ENCODE peak calls at places on chromosomes 16 and 17, in five cellular contexts. X is HCT116, K is Calu3, A is nucleus accumbens, R is HTR-8/SVneo. H is an unnamed sample.

GRCh38 chr16:85513180-85513579 is 99.9 kb upstream of the GSE1 start:
- DNase-seq in X (no peak), K (no peak), A (no peak), R (no peak), H (no peak)

GRCh38 chr17:77995146-77995852 is 36.8 kb downstream of the TNRC6C start:
- DNase-seq in X (no peak), K (no peak), A (no peak), R (no peak), H (no peak)

GRCh38 chr17:42050360-42051012 is at the start of gene C17orf113:
- DNase-seq in X (no peak), K (peak; percentile 85), A (no peak), R (peak; percentile 81), H (peak; percentile 54)

GRCh38 chr17:19720631-19721426 is 4.4 kb upstream of the SLC47A2 start:
- DNase-seq in X (no peak), K (no peak), A (no peak), R (no peak), H (no peak)

GRCh38 chr16:87420401-87421368 is 28.5 kb downstream of the MAP1LC3B start:
- DNase-seq in X (no peak), K (peak; percentile 41), A (no peak), R (no peak), H (no peak)

GRCh38 chr16:87060026-87060986 is 256.9 kb downstream of the C16orf95 start:
- DNase-seq in X (no peak), K (peak; percentile 11), A (no peak), R (peak; percentile 51), H (no peak)

GRCh38 chr17:63117431-63117830 is 151.4 kb downstream of the TANC2 start:
- DNase-seq in X (no peak), K (no peak), A (no peak), R (no peak), H (no peak)

GRCh38 chr17:51188321-51188853 is 22.2 kb downstream of the NME2 start:
- DNase-seq in X (no peak), K (no peak), A (no peak), R (no peak), H (no peak)

GRCh38 chr17:55500103-55500502 is 11.1 kb downstream of the SMIM36 start:
- DNase-seq in X (no peak), K (no peak), A (no peak), R (no peak), H (no peak)

GRCh38 chr16:53515259-53515658 is 12.2 kb upstream of the AKTIP start:
- DNase-seq in X (no peak), K (no peak), A (no peak), R (no peak), H (no peak)

GRCh38 chr16:82915139-82915824 is 288.5 kb downstream of the CDH13 start:
- DNase-seq in X (no peak), K (no peak), A (no peak), R (no peak), H (no peak)

GRCh38 chr17:78108726-78109488 is 19.6 kb downstream of the TMC6 start:
- DNase-seq in X (no peak), K (no peak), A (no peak), R (no peak), H (no peak)